ENCODE peak calls at places on chromosome 14, in ten cellular contexts. One of them, this sample, is unnamed.

GRCh38 chr14:96130854-96131253 is 73.8 kb upstream of the BDKRB2 start:
- DNase-seq in H4: no peak
- DNase-seq in T-cell: no peak
- DNase-seq in choroid plexus epithelial cell: peak; percentile 78
- DNase-seq in astrocyte: peak; percentile 54
- DNase-seq in hepatocyte: no peak
- DNase-seq in NCI-H1092 treated with DMSO at 0.1 percent for 48 hours: no peak
- DNase-seq in nucleus accumbens: no peak
- DNase-seq in cardiac septum: no peak
- DNase-seq in CD4-positive, alpha-beta T cell: no peak
- DNase-seq in this sample: no peak

GRCh38 chr14:69044965-69045555 is 66.0 kb upstream of the ACTN1 start:
- DNase-seq in H4: no peak
- DNase-seq in T-cell: no peak
- DNase-seq in choroid plexus epithelial cell: peak; percentile 71
- DNase-seq in astrocyte: peak; percentile 91
- DNase-seq in hepatocyte: no peak
- DNase-seq in NCI-H1092 treated with DMSO at 0.1 percent for 48 hours: no peak
- DNase-seq in nucleus accumbens: no peak
- DNase-seq in cardiac septum: peak; percentile 82
- DNase-seq in CD4-positive, alpha-beta T cell: no peak
- DNase-seq in this sample: no peak

GRCh38 chr14:52391866-52392600 is 77.9 kb downstream of the PTGER2 start:
- DNase-seq in H4: peak; percentile 18
- DNase-seq in T-cell: no peak
- DNase-seq in choroid plexus epithelial cell: peak; percentile 39
- DNase-seq in astrocyte: peak; percentile 85
- DNase-seq in hepatocyte: no peak
- DNase-seq in NCI-H1092 treated with DMSO at 0.1 percent for 48 hours: no peak
- DNase-seq in nucleus accumbens: no peak
- DNase-seq in cardiac septum: no peak
- DNase-seq in CD4-positive, alpha-beta T cell: no peak
- DNase-seq in this sample: no peak

GRCh38 chr14:63045612-63046320 is 508 bp upstream of the KCNH5 start:
- DNase-seq in H4: peak; percentile 17
- DNase-seq in T-cell: no peak
- DNase-seq in choroid plexus epithelial cell: peak; percentile 10
- DNase-seq in astrocyte: peak; percentile 39
- DNase-seq in hepatocyte: peak; percentile 70
- DNase-seq in NCI-H1092 treated with DMSO at 0.1 percent for 48 hours: peak; percentile 81
- DNase-seq in nucleus accumbens: peak; percentile 12
- DNase-seq in cardiac septum: no peak
- DNase-seq in CD4-positive, alpha-beta T cell: no peak
- DNase-seq in this sample: no peak

GRCh38 chr14:75025082-75025481 is 22.4 kb downstream of the EIF2B2 start:
- DNase-seq in H4: no peak
- DNase-seq in T-cell: no peak
- DNase-seq in choroid plexus epithelial cell: peak; percentile 62
- DNase-seq in astrocyte: peak; percentile 30
- DNase-seq in hepatocyte: peak; percentile 20
- DNase-seq in NCI-H1092 treated with DMSO at 0.1 percent for 48 hours: no peak
- DNase-seq in nucleus accumbens: no peak
- DNase-seq in cardiac septum: no peak
- DNase-seq in CD4-positive, alpha-beta T cell: no peak
- DNase-seq in this sample: no peak

GRCh38 chr14:68666206-68666730 is 126.6 kb downstream of the ZFP36L1 start:
- DNase-seq in H4: no peak
- DNase-seq in T-cell: no peak
- DNase-seq in choroid plexus epithelial cell: peak; percentile 29
- DNase-seq in astrocyte: no peak
- DNase-seq in hepatocyte: no peak
- DNase-seq in NCI-H1092 treated with DMSO at 0.1 percent for 48 hours: no peak
- DNase-seq in nucleus accumbens: no peak
- DNase-seq in cardiac septum: no peak
- DNase-seq in CD4-positive, alpha-beta T cell: no peak
- DNase-seq in this sample: no peak

GRCh38 chr14:37201724-37202123 is 4.0 kb downstream of the MIPOL1 start:
- DNase-seq in H4: no peak
- DNase-seq in T-cell: no peak
- DNase-seq in choroid plexus epithelial cell: no peak
- DNase-seq in astrocyte: no peak
- DNase-seq in hepatocyte: no peak
- DNase-seq in NCI-H1092 treated with DMSO at 0.1 percent for 48 hours: no peak
- DNase-seq in nucleus accumbens: no peak
- DNase-seq in cardiac septum: no peak
- DNase-seq in CD4-positive, alpha-beta T cell: no peak
- DNase-seq in this sample: no peak

GRCh38 chr14:52079239-52079956 is 10.5 kb upstream of the NID2 start:
- DNase-seq in H4: no peak
- DNase-seq in T-cell: no peak
- DNase-seq in choroid plexus epithelial cell: peak; percentile 58
- DNase-seq in astrocyte: peak; percentile 60
- DNase-seq in hepatocyte: no peak
- DNase-seq in NCI-H1092 treated with DMSO at 0.1 percent for 48 hours: no peak
- DNase-seq in nucleus accumbens: no peak
- DNase-seq in cardiac septum: no peak
- DNase-seq in CD4-positive, alpha-beta T cell: no peak
- DNase-seq in this sample: no peak

GRCh38 chr14:68630081-68630571 is 162.7 kb downstream of the ZFP36L1 start:
- DNase-seq in H4: no peak
- DNase-seq in T-cell: no peak
- DNase-seq in choroid plexus epithelial cell: no peak
- DNase-seq in astrocyte: no peak
- DNase-seq in hepatocyte: no peak
- DNase-seq in NCI-H1092 treated with DMSO at 0.1 percent for 48 hours: no peak
- DNase-seq in nucleus accumbens: no peak
- DNase-seq in cardiac septum: no peak
- DNase-seq in CD4-positive, alpha-beta T cell: no peak
- DNase-seq in this sample: no peak

GRCh38 chr14:65770681-65771080 is 358.2 kb downstream of the FUT8 start:
- DNase-seq in H4: no peak
- DNase-seq in T-cell: no peak
- DNase-seq in choroid plexus epithelial cell: no peak
- DNase-seq in astrocyte: no peak
- DNase-seq in hepatocyte: no peak
- DNase-seq in NCI-H1092 treated with DMSO at 0.1 percent for 48 hours: no peak
- DNase-seq in nucleus accumbens: no peak
- DNase-seq in cardiac septum: no peak
- DNase-seq in CD4-positive, alpha-beta T cell: no peak
- DNase-seq in this sample: no peak

GRCh38 chr14:58549358-58549757 is 88.4 kb upstream of the DACT1 start:
- DNase-seq in H4: no peak
- DNase-seq in T-cell: no peak
- DNase-seq in choroid plexus epithelial cell: peak; percentile 46
- DNase-seq in astrocyte: no peak
- DNase-seq in hepatocyte: no peak
- DNase-seq in NCI-H1092 treated with DMSO at 0.1 percent for 48 hours: no peak
- DNase-seq in nucleus accumbens: no peak
- DNase-seq in cardiac septum: no peak
- DNase-seq in CD4-positive, alpha-beta T cell: no peak
- DNase-seq in this sample: no peak

GRCh38 chr14:92493024-92493423 is 20.6 kb upstream of the RIN3 start:
- DNase-seq in H4: no peak
- DNase-seq in T-cell: no peak
- DNase-seq in choroid plexus epithelial cell: no peak
- DNase-seq in astrocyte: no peak
- DNase-seq in hepatocyte: no peak
- DNase-seq in NCI-H1092 treated with DMSO at 0.1 percent for 48 hours: no peak
- DNase-seq in nucleus accumbens: no peak
- DNase-seq in cardiac septum: no peak
- DNase-seq in CD4-positive, alpha-beta T cell: no peak
- DNase-seq in this sample: no peak

GRCh38 chr14:91108941-91109611 is 4.8 kb upstream of the DGLUCY start:
- DNase-seq in H4: no peak
- DNase-seq in T-cell: peak; percentile 42
- DNase-seq in choroid plexus epithelial cell: no peak
- DNase-seq in astrocyte: no peak
- DNase-seq in hepatocyte: no peak
- DNase-seq in NCI-H1092 treated with DMSO at 0.1 percent for 48 hours: no peak
- DNase-seq in nucleus accumbens: no peak
- DNase-seq in cardiac septum: no peak
- DNase-seq in CD4-positive, alpha-beta T cell: peak; percentile 30
- DNase-seq in this sample: no peak

GRCh38 chr14:98470663-98471062 is 801.3 kb downstream of the BCL11B start:
- DNase-seq in H4: no peak
- DNase-seq in T-cell: no peak
- DNase-seq in choroid plexus epithelial cell: no peak
- DNase-seq in astrocyte: no peak
- DNase-seq in hepatocyte: peak; percentile 63
- DNase-seq in NCI-H1092 treated with DMSO at 0.1 percent for 48 hours: no peak
- DNase-seq in nucleus accumbens: no peak
- DNase-seq in cardiac septum: no peak
- DNase-seq in CD4-positive, alpha-beta T cell: no peak
- DNase-seq in this sample: no peak

GRCh38 chr14:74963178-74963704 is 7.8 kb upstream of the PGF start:
- DNase-seq in H4: no peak
- DNase-seq in T-cell: no peak
- DNase-seq in choroid plexus epithelial cell: no peak
- DNase-seq in astrocyte: no peak
- DNase-seq in hepatocyte: no peak
- DNase-seq in NCI-H1092 treated with DMSO at 0.1 percent for 48 hours: no peak
- DNase-seq in nucleus accumbens: no peak
- DNase-seq in cardiac septum: no peak
- DNase-seq in CD4-positive, alpha-beta T cell: no peak
- DNase-seq in this sample: no peak

GRCh38 chr14:65783576-65783975 is 371.0 kb downstream of the FUT8 start:
- DNase-seq in H4: no peak
- DNase-seq in T-cell: no peak
- DNase-seq in choroid plexus epithelial cell: no peak
- DNase-seq in astrocyte: peak; percentile 17
- DNase-seq in hepatocyte: no peak
- DNase-seq in NCI-H1092 treated with DMSO at 0.1 percent for 48 hours: no peak
- DNase-seq in nucleus accumbens: no peak
- DNase-seq in cardiac septum: no peak
- DNase-seq in CD4-positive, alpha-beta T cell: no peak
- DNase-seq in this sample: no peak

GRCh38 chr14:68676511-68676943 is 116.3 kb downstream of the ZFP36L1 start:
- DNase-seq in H4: no peak
- DNase-seq in T-cell: no peak
- DNase-seq in choroid plexus epithelial cell: no peak
- DNase-seq in astrocyte: no peak
- DNase-seq in hepatocyte: peak; percentile 50
- DNase-seq in NCI-H1092 treated with DMSO at 0.1 percent for 48 hours: no peak
- DNase-seq in nucleus accumbens: no peak
- DNase-seq in cardiac septum: peak; percentile 35
- DNase-seq in CD4-positive, alpha-beta T cell: no peak
- DNase-seq in this sample: no peak

GRCh38 chr14:50520947-50521815 is 11.2 kb downstream of the MAP4K5 start:
- DNase-seq in H4: no peak
- DNase-seq in T-cell: no peak
- DNase-seq in choroid plexus epithelial cell: peak; percentile 88
- DNase-seq in astrocyte: peak; percentile 89
- DNase-seq in hepatocyte: no peak
- DNase-seq in NCI-H1092 treated with DMSO at 0.1 percent for 48 hours: no peak
- DNase-seq in nucleus accumbens: no peak
- DNase-seq in cardiac septum: no peak
- DNase-seq in CD4-positive, alpha-beta T cell: no peak
- DNase-seq in this sample: no peak

GRCh38 chr14:62126885-62127478 is 364.8 kb downstream of the SNAPC1 start:
- DNase-seq in H4: peak; percentile 54
- DNase-seq in T-cell: no peak
- DNase-seq in choroid plexus epithelial cell: peak; percentile 80
- DNase-seq in astrocyte: peak; percentile 23
- DNase-seq in hepatocyte: peak; percentile 61
- DNase-seq in NCI-H1092 treated with DMSO at 0.1 percent for 48 hours: peak; percentile 82
- DNase-seq in nucleus accumbens: peak; percentile 10
- DNase-seq in cardiac septum: no peak
- DNase-seq in CD4-positive, alpha-beta T cell: no peak
- DNase-seq in this sample: peak; percentile 23

GRCh38 chr14:100677925-100678765 is 48.5 kb upstream of the DLK1 start:
- DNase-seq in H4: peak; percentile 73
- DNase-seq in T-cell: no peak
- DNase-seq in choroid plexus epithelial cell: peak; percentile 66
- DNase-seq in astrocyte: peak; percentile 58
- DNase-seq in hepatocyte: peak; percentile 88
- DNase-seq in NCI-H1092 treated with DMSO at 0.1 percent for 48 hours: peak; percentile 78
- DNase-seq in nucleus accumbens: no peak
- DNase-seq in cardiac septum: no peak
- DNase-seq in CD4-positive, alpha-beta T cell: no peak
- DNase-seq in this sample: no peak

GRCh38 chr14:64324461-64325255 is 30.5 kb upstream of the ESR2 start:
- DNase-seq in H4: peak; percentile 22
- DNase-seq in T-cell: no peak
- DNase-seq in choroid plexus epithelial cell: peak; percentile 61
- DNase-seq in astrocyte: peak; percentile 85
- DNase-seq in hepatocyte: no peak
- DNase-seq in NCI-H1092 treated with DMSO at 0.1 percent for 48 hours: no peak
- DNase-seq in nucleus accumbens: no peak
- DNase-seq in cardiac septum: no peak
- DNase-seq in CD4-positive, alpha-beta T cell: no peak
- DNase-seq in this sample: no peak

GRCh38 chr14:100442036-100442435 is 118.9 kb downstream of the SLC25A47 start:
- DNase-seq in H4: no peak
- DNase-seq in T-cell: no peak
- DNase-seq in choroid plexus epithelial cell: no peak
- DNase-seq in astrocyte: no peak
- DNase-seq in hepatocyte: no peak
- DNase-seq in NCI-H1092 treated with DMSO at 0.1 percent for 48 hours: no peak
- DNase-seq in nucleus accumbens: no peak
- DNase-seq in cardiac septum: no peak
- DNase-seq in CD4-positive, alpha-beta T cell: no peak
- DNase-seq in this sample: no peak

GRCh38 chr14:56844603-56845002 is 34.3 kb upstream of the OTX2 start:
- DNase-seq in H4: no peak
- DNase-seq in T-cell: no peak
- DNase-seq in choroid plexus epithelial cell: no peak
- DNase-seq in astrocyte: no peak
- DNase-seq in hepatocyte: no peak
- DNase-seq in NCI-H1092 treated with DMSO at 0.1 percent for 48 hours: no peak
- DNase-seq in nucleus accumbens: no peak
- DNase-seq in cardiac septum: no peak
- DNase-seq in CD4-positive, alpha-beta T cell: no peak
- DNase-seq in this sample: no peak

GRCh38 chr14:93788557-93789365 is 476 bp upstream of the PRIMA1 start:
- DNase-seq in H4: peak; percentile 22
- DNase-seq in T-cell: no peak
- DNase-seq in choroid plexus epithelial cell: no peak
- DNase-seq in astrocyte: no peak
- DNase-seq in hepatocyte: peak; percentile 54
- DNase-seq in NCI-H1092 treated with DMSO at 0.1 percent for 48 hours: peak; percentile 58
- DNase-seq in nucleus accumbens: peak; percentile 71
- DNase-seq in cardiac septum: no peak
- DNase-seq in CD4-positive, alpha-beta T cell: no peak
- DNase-seq in this sample: no peak

GRCh38 chr14:68284333-68284732 is 464.8 kb downstream of the RAD51B start:
- DNase-seq in H4: no peak
- DNase-seq in T-cell: no peak
- DNase-seq in choroid plexus epithelial cell: no peak
- DNase-seq in astrocyte: no peak
- DNase-seq in hepatocyte: no peak
- DNase-seq in NCI-H1092 treated with DMSO at 0.1 percent for 48 hours: no peak
- DNase-seq in nucleus accumbens: no peak
- DNase-seq in cardiac septum: no peak
- DNase-seq in CD4-positive, alpha-beta T cell: no peak
- DNase-seq in this sample: no peak

GRCh38 chr14:98798099-98798498 is 473.9 kb downstream of the BCL11B start:
- DNase-seq in H4: no peak
- DNase-seq in T-cell: no peak
- DNase-seq in choroid plexus epithelial cell: no peak
- DNase-seq in astrocyte: no peak
- DNase-seq in hepatocyte: peak; percentile 74
- DNase-seq in NCI-H1092 treated with DMSO at 0.1 percent for 48 hours: peak; percentile 32
- DNase-seq in nucleus accumbens: no peak
- DNase-seq in cardiac septum: no peak
- DNase-seq in CD4-positive, alpha-beta T cell: no peak
- DNase-seq in this sample: no peak

GRCh38 chr14:78253986-78254385 is 83.8 kb downstream of the NRXN3 start:
- DNase-seq in H4: peak; percentile 77
- DNase-seq in T-cell: no peak
- DNase-seq in choroid plexus epithelial cell: peak; percentile 39
- DNase-seq in astrocyte: peak; percentile 99
- DNase-seq in hepatocyte: no peak
- DNase-seq in NCI-H1092 treated with DMSO at 0.1 percent for 48 hours: no peak
- DNase-seq in nucleus accumbens: no peak
- DNase-seq in cardiac septum: no peak
- DNase-seq in CD4-positive, alpha-beta T cell: no peak
- DNase-seq in this sample: no peak

GRCh38 chr14:100070310-100070709 is 5.1 kb downstream of the EVL start:
- DNase-seq in H4: no peak
- DNase-seq in T-cell: peak; percentile 79
- DNase-seq in choroid plexus epithelial cell: no peak
- DNase-seq in astrocyte: no peak
- DNase-seq in hepatocyte: no peak
- DNase-seq in NCI-H1092 treated with DMSO at 0.1 percent for 48 hours: no peak
- DNase-seq in nucleus accumbens: no peak
- DNase-seq in cardiac septum: no peak
- DNase-seq in CD4-positive, alpha-beta T cell: no peak
- DNase-seq in this sample: peak; percentile 86

This sample was measured in naive thymus-derived CD8-positive, alpha-beta T cell.